ENCODE peak calls at places on chromosomes 11 and 22, in seven cellular contexts. One of them, this sample, is unnamed.

GRCh38 chr11:1403721-1404460 is 14.2 kb downstream of the BRSK2 start:
- DNase-seq in transverse colon: no peak
- DNase-seq in uterus: no peak
- DNase-seq in GM12892: no peak
- DNase-seq in thyroid gland: no peak
- DNase-seq in esophagus squamous epithelium: no peak
- DNase-seq in stomach: no peak
- DNase-seq in this sample: no peak

GRCh38 chr11:113141010-113141409 is 173.4 kb upstream of the TTC12 start:
- DNase-seq in uterus: no peak
- DNase-seq in GM12892: no peak
- DNase-seq in transverse colon: no peak
- DNase-seq in esophagus squamous epithelium: no peak
- DNase-seq in thyroid gland: no peak
- DNase-seq in stomach: no peak
- DNase-seq in this sample: no peak

GRCh38 chr22:45185718-45186511 is 22.2 kb downstream of the NUP50 start:
- DNase-seq in esophagus squamous epithelium: no peak
- DNase-seq in thyroid gland: no peak
- DNase-seq in uterus: no peak
- DNase-seq in GM12892: no peak
- DNase-seq in transverse colon: no peak
- DNase-seq in stomach: no peak
- DNase-seq in this sample: no peak

GRCh38 chr11:122365545-122366380 is 249.7 kb upstream of the BLID start:
- DNase-seq in stomach: no peak
- DNase-seq in esophagus squamous epithelium: no peak
- DNase-seq in thyroid gland: no peak
- DNase-seq in uterus: no peak
- DNase-seq in GM12892: no peak
- DNase-seq in transverse colon: no peak
- DNase-seq in this sample: no peak

GRCh38 chr11:2825261-2825885 is 60.2 kb downstream of the CDKN1C start:
- DNase-seq in transverse colon: peak
- DNase-seq in esophagus squamous epithelium: no peak
- DNase-seq in thyroid gland: peak
- DNase-seq in stomach: peak
- DNase-seq in uterus: peak
- DNase-seq in GM12892: no peak
- DNase-seq in this sample: peak

GRCh38 chr11:102780491-102780918 is at the start of gene MMP10:
- DNase-seq in GM12892: no peak
- DNase-seq in stomach: no peak
- DNase-seq in uterus: no peak
- DNase-seq in esophagus squamous epithelium: no peak
- DNase-seq in transverse colon: no peak
- DNase-seq in thyroid gland: no peak
- DNase-seq in this sample: peak

GRCh38 chr22:46413725-46414379 is 78.3 kb downstream of the TRMU start:
- DNase-seq in GM12892: no peak
- DNase-seq in uterus: no peak
- DNase-seq in thyroid gland: no peak
- DNase-seq in stomach: no peak
- DNase-seq in esophagus squamous epithelium: no peak
- DNase-seq in transverse colon: no peak
- DNase-seq in this sample: no peak

GRCh38 chr11:117279711-117280376 is 11.3 kb upstream of the BACE1-AS start:
- DNase-seq in GM12892: no peak
- DNase-seq in thyroid gland: no peak
- DNase-seq in uterus: no peak
- DNase-seq in stomach: no peak
- DNase-seq in transverse colon: no peak
- DNase-seq in esophagus squamous epithelium: no peak
- DNase-seq in this sample: no peak

GRCh38 chr11:61328351-61328750 is 4.6 kb downstream of the DDB1 start:
- DNase-seq in GM12892: no peak
- DNase-seq in uterus: no peak
- DNase-seq in transverse colon: no peak
- DNase-seq in stomach: no peak
- DNase-seq in esophagus squamous epithelium: no peak
- DNase-seq in thyroid gland: no peak
- DNase-seq in this sample: no peak

GRCh38 chr11:22703561-22703960 is 37.1 kb downstream of the GAS2 start:
- DNase-seq in stomach: no peak
- DNase-seq in thyroid gland: no peak
- DNase-seq in esophagus squamous epithelium: no peak
- DNase-seq in transverse colon: no peak
- DNase-seq in GM12892: no peak
- DNase-seq in uterus: no peak
- DNase-seq in this sample: no peak

GRCh38 chr11:19345519-19345847 is 104.7 kb upstream of the E2F8 start:
- DNase-seq in stomach: no peak
- DNase-seq in esophagus squamous epithelium: no peak
- DNase-seq in thyroid gland: peak
- DNase-seq in uterus: no peak
- DNase-seq in transverse colon: no peak
- DNase-seq in GM12892: peak
- DNase-seq in this sample: no peak

GRCh38 chr11:94423467-94423866 is 22.2 kb upstream of the GPR83 start:
- DNase-seq in transverse colon: no peak
- DNase-seq in thyroid gland: peak
- DNase-seq in GM12892: no peak
- DNase-seq in stomach: no peak
- DNase-seq in uterus: no peak
- DNase-seq in esophagus squamous epithelium: no peak
- DNase-seq in this sample: no peak
- TF ChIP-seq POLR2A in transverse colon: no peak
- TF ChIP-seq POLR2A in thyroid gland: peak
- TF ChIP-seq POLR2A in GM12892: no peak
- TF ChIP-seq POLR2A in stomach: no peak
- TF ChIP-seq POLR2A in uterus: no peak
- TF ChIP-seq POLR2A in esophagus squamous epithelium: no peak
- TF ChIP-seq POLR2A in this sample: no peak

GRCh38 chr11:65121865-65122696 is at the start of the genes FAU and MRPL49:
- DNase-seq in GM12892: peak
- DNase-seq in stomach: peak
- DNase-seq in uterus: peak
- DNase-seq in transverse colon: peak
- DNase-seq in esophagus squamous epithelium: peak
- DNase-seq in thyroid gland: peak
- DNase-seq in this sample: peak
- TF ChIP-seq POLR2A in GM12892: peak
- TF ChIP-seq POLR2A in stomach: peak
- TF ChIP-seq POLR2A in uterus: peak
- TF ChIP-seq POLR2A in transverse colon: peak
- TF ChIP-seq POLR2A in esophagus squamous epithelium: peak
- TF ChIP-seq POLR2A in thyroid gland: peak
- TF ChIP-seq POLR2A in this sample: peak

DNA sequence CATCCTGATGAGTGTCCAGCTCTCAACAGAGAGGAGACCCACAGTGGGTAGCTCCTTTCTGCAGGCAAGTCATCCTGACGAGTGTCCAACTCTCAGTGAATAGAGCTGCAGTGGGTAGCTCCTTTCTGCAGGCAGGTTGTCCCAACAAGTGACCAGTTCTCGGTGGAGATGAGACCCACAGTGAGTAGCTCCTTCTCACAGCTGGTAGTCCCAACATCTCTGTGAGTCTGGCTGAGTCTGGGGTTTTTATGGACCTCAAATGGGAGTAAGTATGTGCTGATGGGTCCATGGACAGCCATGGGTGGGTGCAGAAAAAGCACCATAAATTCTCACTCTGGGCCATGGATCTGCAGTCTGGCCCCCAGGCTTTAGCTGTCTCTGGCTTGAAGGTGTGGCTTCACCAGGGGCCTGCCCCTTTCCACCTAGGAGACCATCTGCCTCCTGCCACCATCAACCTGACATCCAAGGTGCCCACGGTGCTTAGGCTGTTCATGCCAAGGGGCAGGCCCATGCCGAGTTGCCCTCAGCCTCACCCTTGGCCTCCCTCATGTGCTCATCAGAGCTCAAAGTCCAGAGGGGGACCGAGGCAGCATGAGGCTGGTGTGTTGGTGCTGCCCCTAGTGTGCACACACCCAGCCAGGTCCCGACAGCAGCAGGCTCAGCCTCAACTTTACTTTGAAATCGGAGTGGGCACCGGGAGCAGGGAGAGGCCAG is 15.3 kb downstream of the NPAT start:
- DNase-seq in GM12892: no peak
- DNase-seq in stomach: no peak
- DNase-seq in transverse colon: no peak
- DNase-seq in esophagus squamous epithelium: no peak
- DNase-seq in thyroid gland: no peak
- DNase-seq in uterus: no peak
- DNase-seq in this sample: no peak
- TF ChIP-seq POLR2A in GM12892: peak
- TF ChIP-seq POLR2A in stomach: no peak
- TF ChIP-seq POLR2A in transverse colon: no peak
- TF ChIP-seq POLR2A in esophagus squamous epithelium: no peak
- TF ChIP-seq POLR2A in thyroid gland: no peak
- TF ChIP-seq POLR2A in uterus: no peak
- TF ChIP-seq POLR2A in this sample: no peak

DNA sequence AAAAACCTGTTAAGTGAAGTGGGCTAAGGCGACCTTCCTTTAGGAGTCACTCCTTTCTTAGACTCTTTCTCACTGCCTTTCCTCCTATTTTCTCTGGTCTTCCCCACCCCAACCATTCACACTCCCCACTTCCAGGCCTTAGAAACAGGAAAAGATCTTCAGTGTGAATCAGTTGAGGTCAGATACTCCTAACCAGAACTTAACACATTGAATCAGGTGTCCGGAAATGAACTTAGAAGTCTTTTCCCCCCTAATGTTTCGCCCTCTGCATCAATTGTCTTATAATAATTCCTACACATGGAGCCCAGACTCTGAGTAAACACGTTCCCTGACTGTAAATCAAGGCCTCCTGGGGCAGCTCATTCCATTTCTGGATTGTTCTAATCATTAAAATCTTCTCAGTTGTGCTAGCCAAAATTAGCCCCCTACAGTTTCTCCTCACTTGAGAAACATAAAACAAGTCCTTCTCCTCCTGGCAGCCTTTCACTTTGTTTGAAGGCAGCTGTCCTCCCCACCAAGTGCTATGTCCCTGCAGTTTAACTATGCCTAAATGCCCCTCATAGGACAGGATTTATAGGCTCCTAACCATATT is 32.7 kb upstream of the USP47 start:
- DNase-seq in transverse colon: no peak
- DNase-seq in stomach: no peak
- DNase-seq in uterus: no peak
- DNase-seq in esophagus squamous epithelium: no peak
- DNase-seq in thyroid gland: no peak
- DNase-seq in GM12892: no peak
- DNase-seq in this sample: no peak
- TF ChIP-seq POLR2A in transverse colon: no peak
- TF ChIP-seq POLR2A in stomach: no peak
- TF ChIP-seq POLR2A in uterus: no peak
- TF ChIP-seq POLR2A in esophagus squamous epithelium: no peak
- TF ChIP-seq POLR2A in thyroid gland: no peak
- TF ChIP-seq POLR2A in GM12892: no peak
- TF ChIP-seq POLR2A in this sample: no peak

GRCh38 chr22:29837780-29838598 is at the start of gene ASCC2:
- DNase-seq in thyroid gland: peak
- DNase-seq in esophagus squamous epithelium: peak
- DNase-seq in stomach: peak
- DNase-seq in transverse colon: peak
- DNase-seq in uterus: peak
- DNase-seq in GM12892: peak
- DNase-seq in this sample: peak
- TF ChIP-seq POLR2A in thyroid gland: peak
- TF ChIP-seq POLR2A in esophagus squamous epithelium: peak
- TF ChIP-seq POLR2A in stomach: peak
- TF ChIP-seq POLR2A in transverse colon: peak
- TF ChIP-seq POLR2A in uterus: peak
- TF ChIP-seq POLR2A in GM12892: peak
- TF ChIP-seq POLR2A in this sample: peak

DNA sequence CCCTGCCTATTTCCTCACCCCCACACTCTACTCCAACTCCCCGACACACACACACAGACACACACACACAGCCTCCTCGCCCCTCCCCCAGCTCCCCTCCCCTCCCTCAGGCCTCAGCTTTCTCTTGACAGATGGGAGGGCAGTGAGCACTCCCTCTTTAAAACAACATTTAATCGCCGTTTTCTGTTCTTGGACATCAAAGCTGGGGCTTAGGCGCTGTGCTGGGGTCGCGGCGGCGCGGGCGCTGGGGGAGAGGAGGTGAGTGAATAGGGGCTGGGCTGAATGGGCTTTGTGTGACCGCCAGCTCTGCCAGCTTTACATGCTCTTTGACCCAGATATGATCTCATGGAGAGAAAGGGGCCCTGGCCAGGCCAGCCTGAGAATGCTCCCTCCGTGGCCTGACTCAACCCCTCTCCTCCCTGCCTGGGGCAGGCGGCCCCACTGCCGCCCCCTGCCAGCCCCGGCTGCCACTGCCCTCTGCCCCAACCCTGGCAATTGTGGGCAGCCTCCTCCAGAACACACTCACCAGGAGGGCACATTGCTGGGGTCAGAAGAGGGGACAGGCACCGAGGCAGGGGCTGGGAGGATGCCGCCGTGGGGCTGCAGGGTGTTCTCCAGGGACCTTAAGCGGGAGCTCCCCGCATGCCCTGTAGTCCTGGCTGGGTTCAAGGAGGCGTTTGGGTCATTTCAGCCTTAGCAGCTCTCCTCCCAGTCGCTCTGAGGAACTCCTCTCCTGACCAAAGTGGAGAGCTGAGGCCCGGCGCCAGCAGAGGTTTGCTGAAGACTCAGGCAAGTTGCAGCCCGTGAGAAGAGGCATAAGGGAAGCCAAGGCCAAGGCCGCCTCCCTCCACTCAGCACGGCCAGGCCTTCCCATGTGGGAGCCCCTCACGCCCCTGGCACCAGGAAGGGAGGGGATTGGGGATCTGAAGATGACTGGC is 38.3 kb upstream of the NNMT start:
- DNase-seq in esophagus squamous epithelium: no peak
- DNase-seq in uterus: peak
- DNase-seq in transverse colon: no peak
- DNase-seq in GM12892: no peak
- DNase-seq in thyroid gland: peak
- DNase-seq in stomach: no peak
- DNase-seq in this sample: no peak
- TF ChIP-seq POLR2A in esophagus squamous epithelium: no peak
- TF ChIP-seq POLR2A in uterus: peak
- TF ChIP-seq POLR2A in transverse colon: no peak
- TF ChIP-seq POLR2A in GM12892: no peak
- TF ChIP-seq POLR2A in thyroid gland: peak
- TF ChIP-seq POLR2A in stomach: no peak
- TF ChIP-seq POLR2A in this sample: no peak